ENCODE peak calls at places on chromosomes 6 and 20, in seven cellular contexts. D is A549, N is HCT116, Y is mammary epithelial cell, T is H9, L is PC-9, Q is fibroblast of lung. U is an unnamed sample.

GRCh38 chr6:169263836-169264608 is 10.4 kb upstream of the THBS2 start:
- DNase-seq in Q (peak), T (no peak), Y (peak), L (no peak), D (no peak), N (no peak), U (no peak)

GRCh38 chr20:47610247-47610944 is 108.7 kb downstream of the NCOA3 start:
- DNase-seq in Q (peak), L (peak), D (peak), Y (peak), N (peak), T (no peak), U (no peak)

GRCh38 chr20:54545959-54546358 is 70.6 kb downstream of the DOK5 start:
- DNase-seq in Y (no peak), L (no peak), N (no peak), Q (peak), T (no peak), D (no peak), U (no peak)

GRCh38 chr6:49348561-49348960 is 114.5 kb downstream of the MMUT start:
- DNase-seq in Y (no peak), L (no peak), N (no peak), T (no peak), D (no peak), Q (no peak), U (no peak)

GRCh38 chr6:54037277-54037779 is 73.9 kb upstream of the MLIP start:
- DNase-seq in L (no peak), Y (no peak), T (no peak), N (no peak), D (no peak), Q (no peak), U (no peak)

GRCh38 chr6:33620584-33621395 is at the start of gene ITPR3:
- DNase-seq in T (peak), D (peak), N (peak), Q (peak), Y (peak), L (peak), U (peak)

GRCh38 chr20:58690851-58691250 is 1.7 kb upstream of the NPEPL1 start:
- DNase-seq in Y (no peak), Q (peak), N (no peak), D (no peak), L (no peak), T (peak), U (no peak)

GRCh38 chr6:151179321-151179720 is 60.4 kb upstream of the AKAP12 start:
- DNase-seq in Q (peak), N (no peak), D (no peak), Y (peak), L (no peak), T (no peak), U (no peak)

GRCh38 chr20:10806539-10806938 is 132.7 kb upstream of the JAG1 start:
- DNase-seq in Q (no peak), N (no peak), D (no peak), Y (no peak), T (no peak), L (no peak), U (no peak)

GRCh38 chr20:61810066-61810708 is 255.5 kb downstream of the TAF4 start:
- DNase-seq in Q (no peak), D (no peak), T (no peak), L (no peak), Y (no peak), N (no peak), U (no peak)

GRCh38 chr6:166924531-166924930 is 31.8 kb downstream of the RNASET2 start:
- DNase-seq in Y (no peak), T (no peak), D (no peak), L (no peak), N (no peak), Q (no peak), U (no peak)

DNA sequence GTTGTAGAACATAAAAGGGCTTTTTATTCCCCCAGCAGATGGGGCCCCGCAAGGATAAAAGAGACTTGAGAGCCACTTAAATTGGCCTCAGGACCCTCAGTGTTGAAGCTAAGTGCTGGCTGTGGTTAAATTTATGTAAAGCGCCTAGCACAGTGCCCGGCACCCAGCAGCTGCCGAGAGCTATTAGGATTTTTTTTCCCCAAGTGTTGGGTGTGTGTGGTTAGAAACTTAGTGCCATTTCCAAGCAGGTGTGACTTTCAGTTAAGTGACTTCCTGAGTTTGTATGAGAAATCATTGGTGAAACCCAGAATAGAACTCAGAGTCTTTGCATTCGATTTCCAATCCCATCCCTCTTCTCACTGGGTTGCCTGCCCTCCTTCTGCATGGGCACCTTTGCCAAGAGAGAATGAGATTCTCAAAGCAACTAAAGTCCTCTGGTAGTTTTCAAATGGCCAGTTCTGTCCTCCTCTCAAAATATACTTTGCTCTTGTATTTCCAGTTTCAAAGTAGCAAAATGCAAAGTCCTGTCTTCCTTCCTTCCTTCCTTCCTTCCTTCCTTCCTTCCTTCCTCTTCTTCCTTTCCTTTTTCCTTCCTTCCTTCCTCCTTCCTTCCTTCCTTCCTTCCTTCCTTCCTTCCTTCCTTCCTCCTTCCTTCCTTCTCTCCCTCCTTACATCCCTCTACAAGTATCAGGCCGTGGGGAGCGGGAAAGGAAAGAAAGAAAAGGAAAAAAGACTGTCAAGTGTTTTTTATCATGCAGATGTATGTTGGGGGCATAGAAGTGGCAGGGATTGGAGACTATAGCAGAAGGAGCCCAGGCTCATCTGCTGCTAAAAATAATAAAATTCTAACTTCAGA is 265.0 kb downstream of the CD83 start:
- DNase-seq in Y (no peak), N (no peak), L (no peak), T (no peak), Q (no peak), D (no peak), U (peak)
- H3K4me2 ChIP-seq in Y (no peak), N (no peak), L (no peak), T (peak), Q (no peak), D (no peak), U (peak)

GRCh38 chr6:111799576-111800467 is 73.4 kb downstream of the FYN start:
- DNase-seq in L (no peak), Q (peak), D (no peak), Y (no peak), T (no peak), N (no peak), U (no peak)
- H3K4me2 ChIP-seq in L (peak), Q (peak), D (no peak), Y (no peak), T (no peak), N (no peak), U (peak)

GRCh38 chr6:3825851-3826581 is 23.2 kb upstream of the FAM50B start:
- DNase-seq in T (no peak), Q (peak), D (peak), Y (peak), L (peak), N (peak), U (no peak)
- H3K4me2 ChIP-seq in T (no peak), Q (peak), D (peak), Y (peak), L (peak), N (peak), U (no peak)

DNA sequence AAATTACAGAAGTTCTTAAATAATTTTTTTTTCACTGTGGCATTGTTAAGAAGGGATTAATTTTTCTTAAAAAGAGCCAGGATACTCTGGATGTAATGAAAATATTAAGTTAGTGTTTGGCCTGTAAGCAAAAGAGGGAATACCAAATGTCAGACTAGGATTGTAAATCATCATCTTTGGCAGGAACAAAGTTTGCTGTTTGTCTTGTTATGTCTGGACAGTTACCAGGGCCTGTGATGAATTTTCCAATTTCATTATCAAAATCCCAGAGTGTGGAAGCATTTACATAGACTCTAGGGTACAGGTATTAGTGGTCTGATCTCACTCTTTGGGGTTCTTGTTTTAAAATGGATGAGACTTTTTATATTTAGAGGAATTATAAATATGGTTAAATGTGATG is 26.1 kb downstream of the CEP57L1 start:
- DNase-seq in Q (peak), N (no peak), T (no peak), Y (no peak), L (no peak), D (peak), U (no peak)
- H3K4me2 ChIP-seq in Q (no peak), N (no peak), T (no peak), Y (no peak), L (no peak), D (peak), U (no peak)

GRCh38 chr6:108839068-108839467 is 9.2 kb upstream of the ARMC2 start:
- DNase-seq in Q (no peak), N (no peak), Y (no peak), T (peak), D (no peak), L (no peak), U (peak)

GRCh38 chr6:108836061-108836460 is 12.2 kb upstream of the ARMC2 start:
- DNase-seq in Q (peak), D (no peak), Y (no peak), L (peak), T (no peak), N (no peak), U (no peak)

GRCh38 chr6:108837236-108837971 is 10.8 kb upstream of the ARMC2 start:
- DNase-seq in N (no peak), L (peak), Q (peak), Y (peak), T (no peak), D (no peak), U (no peak)

GRCh38 chr6:108840919-108841318 is 7.3 kb upstream of the ARMC2 start:
- DNase-seq in N (no peak), Q (no peak), T (no peak), D (no peak), Y (no peak), L (no peak), U (no peak)

DNA sequence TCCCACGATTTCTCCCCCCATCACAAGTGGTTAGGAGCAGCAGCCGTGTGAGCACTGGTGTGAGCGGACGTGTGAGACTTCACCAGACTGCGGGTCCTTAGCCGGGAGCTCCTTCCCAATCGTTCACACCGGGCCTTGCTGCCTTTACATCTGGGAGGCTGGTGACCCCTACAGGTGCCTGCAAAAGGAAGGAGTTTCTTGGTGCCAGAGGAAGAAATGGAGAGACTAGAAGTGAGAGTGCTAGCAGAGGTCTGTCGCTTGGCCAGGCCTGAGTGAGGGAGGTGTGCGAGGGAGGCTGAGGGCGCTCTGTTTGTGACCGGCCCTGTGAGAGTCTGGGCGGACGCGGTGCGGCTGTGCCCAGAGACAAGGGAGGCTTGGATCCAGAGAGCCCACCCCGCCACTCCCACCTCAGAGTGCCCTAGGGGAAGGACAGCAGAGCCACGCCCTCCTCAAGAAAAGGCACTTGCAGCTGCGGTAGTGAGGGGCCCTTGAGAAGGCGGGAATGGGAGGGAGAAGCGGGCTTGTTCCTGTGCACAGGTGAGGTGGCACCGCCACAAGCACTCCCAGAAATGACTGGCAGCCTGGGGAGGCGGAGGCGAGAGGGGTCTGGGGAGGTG is 10.0 kb upstream of the ARMC2 start:
- DNase-seq in L (peak), Y (no peak), N (no peak), Q (peak), D (peak), T (peak), U (peak)
- H3K4me2 ChIP-seq in L (no peak), Y (no peak), N (no peak), Q (no peak), D (no peak), T (peak), U (peak)

GRCh38 chr6:34798057-34798456 is 6.2 kb downstream of the BLTP3A start:
- DNase-seq in D (no peak), T (no peak), Y (no peak), L (no peak), N (no peak), Q (no peak), U (no peak)
- H3K4me2 ChIP-seq in D (no peak), T (no peak), Y (no peak), L (no peak), N (no peak), Q (no peak), U (no peak)

DNA sequence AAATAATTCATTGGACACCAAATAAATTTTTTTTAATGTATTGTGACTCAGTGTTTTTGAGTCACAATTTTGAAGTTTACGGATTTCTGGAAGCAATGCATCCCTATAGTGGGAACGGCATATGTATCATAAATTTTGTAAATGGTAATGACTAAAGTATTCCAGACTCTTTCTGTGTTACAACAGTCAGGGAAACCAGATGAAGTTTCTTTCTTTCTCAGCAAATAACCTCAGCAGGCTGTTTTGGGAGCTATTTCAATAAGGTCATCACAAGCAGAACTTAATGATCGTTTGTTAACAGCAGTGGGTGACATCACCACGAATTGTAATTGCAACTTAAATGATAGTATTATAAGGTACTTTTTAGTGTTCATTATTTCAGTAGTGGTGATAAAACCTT is 52.0 kb downstream of the HIVEP1 start:
- DNase-seq in N (no peak), T (no peak), Q (peak), L (no peak), Y (no peak), D (no peak), U (no peak)
- H3K4me2 ChIP-seq in N (no peak), T (no peak), Q (no peak), L (no peak), Y (no peak), D (no peak), U (no peak)

DNA sequence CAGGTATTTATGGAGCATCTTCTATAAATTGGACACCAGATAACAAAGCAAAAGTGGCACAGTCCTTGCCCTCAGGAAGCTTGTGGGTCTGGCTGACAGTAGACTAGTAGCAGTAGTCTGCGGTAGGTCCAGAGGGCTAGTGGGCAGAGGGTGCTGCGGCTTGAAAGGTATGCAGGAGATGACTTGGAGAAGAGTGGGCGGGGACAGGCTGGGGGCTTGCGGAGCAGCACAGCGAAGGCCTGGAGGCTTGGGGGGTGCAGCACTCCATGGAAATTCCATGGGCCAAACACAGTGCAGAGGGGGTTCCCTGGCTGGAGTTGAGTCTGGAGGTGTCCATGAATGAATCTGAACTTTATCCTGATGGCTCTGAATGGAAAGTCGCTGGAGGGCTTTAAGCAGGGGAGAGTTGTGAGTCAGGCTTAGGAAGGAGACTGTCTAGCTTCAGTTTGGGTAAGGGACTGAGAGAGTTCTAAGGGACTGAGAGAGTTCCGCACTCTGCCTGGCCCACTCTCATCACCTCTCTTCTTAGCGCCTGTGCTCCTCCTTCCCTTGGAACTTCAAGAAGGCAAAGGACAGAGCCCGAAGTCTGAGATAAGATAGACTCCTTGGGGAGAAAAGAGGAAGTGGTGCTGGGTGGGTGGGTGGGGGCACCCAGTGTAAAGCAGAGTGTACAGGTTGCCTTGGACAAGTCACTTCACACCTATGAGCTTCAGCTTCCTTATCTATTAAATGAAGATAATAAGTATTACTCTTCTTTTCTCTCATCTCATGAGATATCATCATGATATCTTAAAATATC is 8.8 kb downstream of the PKIG start:
- DNase-seq in T (no peak), Q (no peak), Y (no peak), N (no peak), D (no peak), L (no peak), U (no peak)
- H3K4me2 ChIP-seq in T (no peak), Q (no peak), Y (no peak), N (no peak), D (no peak), L (no peak), U (no peak)

DNA sequence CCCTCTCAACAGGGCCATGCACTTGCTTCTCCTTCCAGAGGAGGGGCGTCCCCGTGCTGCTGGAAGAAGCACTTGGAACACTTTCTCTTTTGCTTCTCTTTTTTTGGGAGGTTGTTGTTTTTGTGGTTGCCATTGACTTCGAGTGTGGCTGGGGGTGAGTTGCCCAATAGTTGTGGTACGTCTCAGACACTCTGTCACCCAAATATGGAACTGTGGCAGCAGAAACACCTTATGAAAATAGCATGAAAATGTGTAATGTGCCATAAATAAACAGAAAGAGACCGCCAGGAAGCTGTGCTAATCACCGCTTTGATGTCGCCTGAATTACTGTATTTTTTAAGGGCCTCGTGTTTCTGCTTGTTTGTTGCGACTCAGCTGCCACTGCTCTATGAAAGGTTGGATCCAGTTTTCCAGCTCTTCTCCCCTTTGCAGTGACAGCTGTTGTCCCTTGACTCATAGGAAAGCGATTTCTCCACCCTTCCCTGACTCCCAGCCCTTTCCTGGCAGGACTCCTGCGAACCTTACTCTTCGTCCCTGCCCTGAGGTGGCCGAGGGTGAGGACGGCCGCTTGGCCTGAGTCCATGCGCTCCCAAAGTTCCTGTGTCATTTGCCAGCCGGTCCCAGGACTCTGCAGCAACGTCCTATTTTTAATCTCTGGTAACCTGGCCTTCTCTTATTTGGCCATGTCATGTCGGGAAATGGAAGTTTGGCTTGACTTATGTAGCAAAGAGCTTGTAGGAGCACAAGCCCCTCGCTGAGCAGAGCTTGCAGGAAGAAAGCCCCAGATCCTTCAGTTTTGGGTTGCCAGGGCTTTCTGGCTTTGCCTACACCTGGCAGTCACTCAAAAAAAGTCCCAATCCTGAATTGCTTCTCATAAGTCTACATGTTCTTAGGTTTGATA is 694.6 kb downstream of the QKI start:
- DNase-seq in Y (no peak), T (no peak), D (peak), L (no peak), N (no peak), Q (peak), U (no peak)
- H3K4me2 ChIP-seq in Y (no peak), T (no peak), D (peak), L (no peak), N (peak), Q (peak), U (no peak)

GRCh38 chr6:20620043-20620442 is 85.8 kb downstream of the CDKAL1 start:
- DNase-seq in N (no peak), T (no peak), D (no peak), L (no peak), Q (peak), Y (no peak), U (no peak)
- H3K4me2 ChIP-seq in N (no peak), T (no peak), D (no peak), L (no peak), Q (peak), Y (no peak), U (no peak)